ENCODE peak calls at places on chromosomes 3 and 15, in five cellular contexts. One of them, this sample, is unnamed.

GRCh38 chr3:184335291-184335660 is 2.1 kb upstream of the FAM131A start:
- DNase-seq in GM12878: no peak
- DNase-seq in tibial nerve: no peak
- DNase-seq in neuronal stem cell: no peak
- DNase-seq in esophagus squamous epithelium: no peak
- DNase-seq in this sample: no peak

GRCh38 chr3:112327371-112327951 is 5.5 kb upstream of the CD200 start:
- DNase-seq in GM12878: peak
- DNase-seq in tibial nerve: peak
- DNase-seq in neuronal stem cell: no peak
- DNase-seq in esophagus squamous epithelium: no peak
- DNase-seq in this sample: no peak

GRCh38 chr15:78322243-78322642 is 17.9 kb upstream of the CRABP1 start:
- DNase-seq in GM12878: no peak
- DNase-seq in tibial nerve: no peak
- DNase-seq in neuronal stem cell: no peak
- DNase-seq in esophagus squamous epithelium: no peak
- DNase-seq in this sample: no peak

GRCh38 chr3:69882560-69882959 is 117.0 kb upstream of the SAMMSON start:
- DNase-seq in GM12878: no peak
- DNase-seq in tibial nerve: no peak
- DNase-seq in neuronal stem cell: no peak
- DNase-seq in esophagus squamous epithelium: no peak
- DNase-seq in this sample: no peak

GRCh38 chr15:71532994-71533393 is 277.4 kb upstream of the NR2E3 start:
- DNase-seq in GM12878: no peak
- DNase-seq in tibial nerve: no peak
- DNase-seq in neuronal stem cell: no peak
- DNase-seq in esophagus squamous epithelium: no peak
- DNase-seq in this sample: no peak

GRCh38 chr3:69443554-69443953 is 57.7 kb upstream of the FRMD4B start:
- DNase-seq in GM12878: no peak
- DNase-seq in tibial nerve: no peak
- DNase-seq in neuronal stem cell: no peak
- DNase-seq in esophagus squamous epithelium: no peak
- DNase-seq in this sample: no peak

GRCh38 chr15:58440922-58441321 is 9.1 kb downstream of the LIPC start:
- DNase-seq in GM12878: no peak
- DNase-seq in tibial nerve: no peak
- DNase-seq in neuronal stem cell: no peak
- DNase-seq in esophagus squamous epithelium: no peak
- DNase-seq in this sample: no peak

GRCh38 chr3:110579841-110580550 is 491.6 kb upstream of the NECTIN3 start:
- DNase-seq in GM12878: no peak
- DNase-seq in tibial nerve: no peak
- DNase-seq in neuronal stem cell: no peak
- DNase-seq in esophagus squamous epithelium: no peak
- DNase-seq in this sample: no peak

GRCh38 chr15:96736384-96736783 is 405.9 kb downstream of the NR2F2 start:
- DNase-seq in GM12878: no peak
- DNase-seq in tibial nerve: no peak
- DNase-seq in neuronal stem cell: no peak
- DNase-seq in esophagus squamous epithelium: no peak
- DNase-seq in this sample: no peak

GRCh38 chr3:94887056-94887455 is 824.2 kb downstream of the NSUN3 start:
- DNase-seq in GM12878: no peak
- DNase-seq in tibial nerve: no peak
- DNase-seq in neuronal stem cell: no peak
- DNase-seq in esophagus squamous epithelium: no peak
- DNase-seq in this sample: no peak

GRCh38 chr3:127836004-127836882 is 13.9 kb upstream of the MGLL start:
- DNase-seq in GM12878: peak
- DNase-seq in tibial nerve: no peak
- DNase-seq in neuronal stem cell: no peak
- DNase-seq in esophagus squamous epithelium: no peak
- DNase-seq in this sample: no peak

GRCh38 chr3:12679468-12679867 is 15.6 kb upstream of the RAF1 start:
- DNase-seq in GM12878: no peak
- DNase-seq in tibial nerve: no peak
- DNase-seq in neuronal stem cell: no peak
- DNase-seq in esophagus squamous epithelium: no peak
- DNase-seq in this sample: no peak

GRCh38 chr3:191290311-191291025 is 38.7 kb upstream of the CCDC50 start:
- DNase-seq in GM12878: no peak
- DNase-seq in tibial nerve: no peak
- DNase-seq in neuronal stem cell: no peak
- DNase-seq in esophagus squamous epithelium: no peak
- DNase-seq in this sample: no peak
- H3K27ac ChIP-seq in GM12878: peak
- H3K27ac ChIP-seq in tibial nerve: peak
- H3K27ac ChIP-seq in neuronal stem cell: no peak
- H3K27ac ChIP-seq in esophagus squamous epithelium: peak
- H3K27ac ChIP-seq in this sample: no peak

GRCh38 chr3:150232992-150233451 is 175.1 kb upstream of the TSC22D2 start:
- DNase-seq in GM12878: no peak
- DNase-seq in tibial nerve: no peak
- DNase-seq in neuronal stem cell: no peak
- DNase-seq in esophagus squamous epithelium: no peak
- DNase-seq in this sample: no peak
- H3K27ac ChIP-seq in GM12878: no peak
- H3K27ac ChIP-seq in tibial nerve: no peak
- H3K27ac ChIP-seq in neuronal stem cell: no peak
- H3K27ac ChIP-seq in esophagus squamous epithelium: peak
- H3K27ac ChIP-seq in this sample: no peak

DNA sequence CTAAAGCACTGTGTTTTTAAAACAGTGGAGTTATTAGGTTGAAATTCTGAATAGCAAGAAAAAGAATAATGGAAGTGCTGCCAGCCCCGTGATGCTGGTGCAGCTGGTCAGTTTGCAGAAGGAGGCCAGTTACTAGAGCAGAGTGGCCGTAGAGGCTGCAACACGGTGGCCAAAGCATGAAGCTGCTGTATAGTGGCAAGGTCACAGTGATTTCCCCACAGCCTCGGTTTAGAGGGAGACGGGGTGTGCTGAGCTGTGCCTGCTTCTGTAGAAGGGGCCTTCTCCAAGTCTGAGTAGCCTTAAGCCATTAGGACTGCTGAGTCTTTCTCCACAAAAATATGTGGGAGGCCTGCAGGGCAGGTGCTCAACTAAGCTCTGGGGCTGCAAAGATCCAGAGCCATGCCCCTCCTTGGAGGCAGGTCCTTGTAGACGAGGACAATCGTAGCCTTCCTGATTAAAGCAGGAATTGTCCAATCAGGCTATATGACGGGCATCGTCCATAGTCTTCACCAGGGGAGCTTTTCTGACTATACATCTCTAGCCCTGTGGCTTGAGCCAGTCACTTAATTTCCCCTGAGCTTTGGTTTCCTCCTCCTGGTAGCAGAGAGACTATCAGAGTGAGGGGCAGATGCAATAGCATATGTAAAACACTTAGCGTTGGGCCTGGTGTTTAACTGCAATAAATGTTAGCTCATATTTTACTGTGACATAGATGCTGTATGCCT is 151.6 kb downstream of the PGPEP1L start:
- DNase-seq in GM12878: no peak
- DNase-seq in tibial nerve: no peak
- DNase-seq in neuronal stem cell: no peak
- DNase-seq in esophagus squamous epithelium: no peak
- DNase-seq in this sample: no peak
- H3K27ac ChIP-seq in GM12878: no peak
- H3K27ac ChIP-seq in tibial nerve: no peak
- H3K27ac ChIP-seq in neuronal stem cell: no peak
- H3K27ac ChIP-seq in esophagus squamous epithelium: peak
- H3K27ac ChIP-seq in this sample: no peak

DNA sequence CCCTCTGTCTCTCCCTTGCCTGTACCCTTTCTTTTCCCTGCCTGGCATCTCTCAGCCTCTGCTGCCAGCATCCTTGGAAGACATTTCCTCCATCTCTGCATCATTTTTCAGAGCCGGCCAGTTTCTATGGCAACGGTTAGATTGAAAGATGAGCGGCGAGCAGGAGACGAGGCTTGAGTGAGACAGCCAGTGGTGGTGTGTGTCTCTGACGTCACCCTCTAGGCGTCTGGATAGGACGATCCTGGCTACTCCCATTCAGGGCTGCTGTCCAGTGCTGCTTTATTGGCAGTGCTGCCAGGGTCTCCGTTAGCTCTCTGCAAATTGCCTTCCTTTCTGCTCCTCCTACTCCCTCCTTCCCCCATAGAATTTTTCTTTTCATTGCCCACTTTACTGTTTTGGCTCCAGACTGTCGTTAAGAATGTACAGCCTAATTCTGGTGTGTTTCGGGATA is 57.9 kb downstream of the TRAK1 start:
- DNase-seq in GM12878: no peak
- DNase-seq in tibial nerve: peak
- DNase-seq in neuronal stem cell: peak
- DNase-seq in esophagus squamous epithelium: no peak
- DNase-seq in this sample: peak
- H3K27ac ChIP-seq in GM12878: no peak
- H3K27ac ChIP-seq in tibial nerve: no peak
- H3K27ac ChIP-seq in neuronal stem cell: no peak
- H3K27ac ChIP-seq in esophagus squamous epithelium: no peak
- H3K27ac ChIP-seq in this sample: peak

GRCh38 chr15:93107646-93108045 is 18.6 kb upstream of the RGMA start:
- DNase-seq in GM12878: no peak
- DNase-seq in tibial nerve: no peak
- DNase-seq in neuronal stem cell: no peak
- DNase-seq in esophagus squamous epithelium: no peak
- DNase-seq in this sample: no peak

GRCh38 chr15:93103823-93104222 is 14.8 kb upstream of the RGMA start:
- DNase-seq in GM12878: no peak
- DNase-seq in tibial nerve: no peak
- DNase-seq in neuronal stem cell: no peak
- DNase-seq in esophagus squamous epithelium: no peak
- DNase-seq in this sample: no peak

GRCh38 chr15:93105510-93105909 is 16.5 kb upstream of the RGMA start:
- DNase-seq in GM12878: no peak
- DNase-seq in tibial nerve: no peak
- DNase-seq in neuronal stem cell: no peak
- DNase-seq in esophagus squamous epithelium: no peak
- DNase-seq in this sample: no peak

GRCh38 chr15:93102211-93102610 is 13.2 kb upstream of the RGMA start:
- DNase-seq in GM12878: no peak
- DNase-seq in tibial nerve: no peak
- DNase-seq in neuronal stem cell: no peak
- DNase-seq in esophagus squamous epithelium: no peak
- DNase-seq in this sample: no peak
- H3K27ac ChIP-seq in GM12878: no peak
- H3K27ac ChIP-seq in tibial nerve: no peak
- H3K27ac ChIP-seq in neuronal stem cell: no peak
- H3K27ac ChIP-seq in esophagus squamous epithelium: no peak
- H3K27ac ChIP-seq in this sample: no peak

GRCh38 chr3:195421410-195421809 is 21.4 kb downstream of the ACAP2 start:
- DNase-seq in GM12878: no peak
- DNase-seq in tibial nerve: no peak
- DNase-seq in neuronal stem cell: no peak
- DNase-seq in esophagus squamous epithelium: no peak
- DNase-seq in this sample: no peak

GRCh38 chr3:195425849-195426248 is 17.0 kb downstream of the ACAP2 start:
- DNase-seq in GM12878: no peak
- DNase-seq in tibial nerve: no peak
- DNase-seq in neuronal stem cell: no peak
- DNase-seq in esophagus squamous epithelium: no peak
- DNase-seq in this sample: no peak
- H3K27ac ChIP-seq in GM12878: no peak
- H3K27ac ChIP-seq in tibial nerve: no peak
- H3K27ac ChIP-seq in neuronal stem cell: no peak
- H3K27ac ChIP-seq in esophagus squamous epithelium: no peak
- H3K27ac ChIP-seq in this sample: no peak

DNA sequence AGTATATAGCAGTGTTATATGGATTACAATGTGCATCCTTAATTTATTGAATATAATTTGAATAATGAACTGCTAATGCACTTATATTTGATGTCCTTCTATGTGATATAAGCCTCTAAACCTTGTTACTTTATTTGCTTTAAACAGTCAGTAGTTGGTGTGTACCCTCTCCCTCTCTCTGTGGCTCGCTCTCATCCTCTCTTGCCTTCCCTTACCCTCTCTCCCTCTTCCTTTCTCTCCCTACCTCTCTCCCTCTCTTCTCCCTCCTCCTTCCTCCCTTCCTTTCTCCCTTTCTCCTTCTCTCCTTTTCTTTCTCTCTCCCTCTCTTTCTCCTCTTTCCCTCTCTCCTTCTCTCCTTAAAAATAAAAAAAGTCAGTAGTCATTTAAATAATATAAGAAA is 28.9 kb downstream of the MGA start:
- DNase-seq in GM12878: no peak
- DNase-seq in tibial nerve: no peak
- DNase-seq in neuronal stem cell: no peak
- DNase-seq in esophagus squamous epithelium: no peak
- DNase-seq in this sample: no peak
- H3K27ac ChIP-seq in GM12878: no peak
- H3K27ac ChIP-seq in tibial nerve: no peak
- H3K27ac ChIP-seq in neuronal stem cell: no peak
- H3K27ac ChIP-seq in esophagus squamous epithelium: no peak
- H3K27ac ChIP-seq in this sample: no peak

This sample was measured in caudate nucleus.